ENCODE peak calls at places on chromosomes 16 and 17, in six cellular contexts. H is GM23248, N is HCT116, G is PC-9, I is GM23338, X is PC-3. W is an unnamed sample.

GRCh38 chr17:9658593-9659211 is 13.4 kb downstream of the USP43 start:
- DNase-seq in G (no peak), X (no peak), N (no peak), I (no peak), H (peak; percentile 57), W (no peak)

GRCh38 chr16:17026600-17027242 is 444.0 kb downstream of the XYLT1 start:
- DNase-seq in N (no peak), X (no peak), I (no peak), G (no peak), H (no peak), W (no peak)

GRCh38 chr16:53232826-53233529 is 178.2 kb downstream of the CHD9 start:
- DNase-seq in X (peak; percentile 25), N (no peak), H (no peak), G (no peak), I (no peak), W (no peak)

GRCh38 chr16:29696881-29697331 is 17.9 kb downstream of the QPRT start:
- DNase-seq in N (no peak), X (no peak), H (no peak), I (no peak), G (no peak), W (no peak)

GRCh38 chr16:3922241-3922640 is 41.7 kb upstream of the CREBBP start:
- DNase-seq in I (no peak), X (no peak), H (no peak), G (peak; percentile 70), N (no peak), W (no peak)

GRCh38 chr16:28573738-28574718 is 20.3 kb downstream of the SGF29 start:
- DNase-seq in X (no peak), I (no peak), H (no peak), G (no peak), N (no peak), W (no peak)

GRCh38 chr17:50072130-50072529 is 16.2 kb downstream of the ITGA3 start:
- DNase-seq in H (no peak), G (no peak), X (no peak), N (no peak), I (no peak), W (no peak)

GRCh38 chr16:19486744-19487325 is 35.1 kb downstream of the GDE1 start:
- DNase-seq in I (no peak), H (no peak), X (no peak), G (no peak), N (no peak), W (peak; percentile 47)

GRCh38 chr17:4205917-4206316 is 57.9 kb downstream of the ANKFY1 start:
- DNase-seq in N (no peak), I (no peak), G (no peak), X (no peak), H (no peak), W (no peak)

GRCh38 chr17:4548721-4549531 is 6.3 kb downstream of the MYBBP1A start:
- DNase-seq in H (no peak), N (no peak), I (no peak), G (peak; percentile 73), X (no peak), W (peak; percentile 36)

GRCh38 chr17:64507418-64507766 is 615 bp downstream of the CEP95 start:
- DNase-seq in N (no peak), H (peak; percentile 91), I (peak; percentile 74), X (peak; percentile 79), G (peak; percentile 25), W (peak; percentile 86)

GRCh38 chr17:13541032-13541480 is 60.7 kb downstream of the HS3ST3A1 start:
- DNase-seq in X (peak; percentile 76), G (no peak), I (no peak), H (peak; percentile 93), N (peak; percentile 41), W (no peak)

GRCh38 chr17:75219815-75220214 is 14.3 kb downstream of the NUP85 start:
- DNase-seq in H (no peak), I (no peak), N (no peak), G (no peak), X (no peak), W (no peak)

GRCh38 chr16:85204242-85205010 is 92.2 kb upstream of the CIBAR2 start:
- DNase-seq in X (no peak), I (no peak), H (peak; percentile 96), G (no peak), N (no peak), W (no peak)

GRCh38 chr17:55722016-55722706 is 503 bp downstream of the TMEM100 start:
- DNase-seq in X (no peak), I (no peak), H (peak; percentile 57), G (no peak), N (no peak), W (no peak)

GRCh38 chr17:28737770-28738679 is 5.8 kb upstream of the TRAF4 start:
- DNase-seq in N (no peak), X (no peak), H (no peak), I (no peak), G (no peak), W (peak; percentile 87)

GRCh38 chr17:55735784-55736405 is 13.2 kb upstream of the TMEM100 start:
- DNase-seq in G (peak; percentile 8), X (peak; percentile 66), I (peak; percentile 78), N (peak; percentile 49), H (peak; percentile 82), W (peak; percentile 79)

GRCh38 chr16:67641779-67642708 is 2.9 kb upstream of the CARMIL2 start:
- DNase-seq in H (peak; percentile 67), G (no peak), X (peak; percentile 15), I (no peak), N (no peak), W (peak; percentile 41)

GRCh38 chr16:31333686-31334649 is 21.0 kb upstream of the ITGAX start:
- DNase-seq in X (peak; percentile 29), G (peak; percentile 57), I (peak; percentile 71), H (peak; percentile 24), N (peak; percentile 52), W (peak; percentile 74)

GRCh38 chr17:2212328-2212981 is 91.1 kb downstream of the SMG6 start:
- DNase-seq in G (no peak), I (no peak), H (peak; percentile 93), X (peak; percentile 81), N (no peak), W (no peak)

GRCh38 chr16:65249768-65250167 is 127.9 kb upstream of the CDH11 start:
- DNase-seq in G (no peak), I (peak; percentile 16), H (peak; percentile 62), X (no peak), N (no peak), W (no peak)

GRCh38 chr16:2156025-2156848 is 655 bp downstream of the TRAF7 start:
- DNase-seq in G (no peak), N (no peak), H (peak; percentile 84), X (peak; percentile 25), I (peak; percentile 56), W (peak; percentile 72)

GRCh38 chr17:77223642-77224420 is 83.1 kb downstream of the SEC14L1 start:
- DNase-seq in X (no peak), H (no peak), I (no peak), N (no peak), G (no peak), W (no peak)

GRCh38 chr17:73412914-73413313 is 101.1 kb upstream of the CDC42EP4 start:
- DNase-seq in G (no peak), H (no peak), I (no peak), N (no peak), X (no peak), W (no peak)

GRCh38 chr17:40337351-40337750 is 27.2 kb downstream of the GJD3 start:
- DNase-seq in X (no peak), I (no peak), G (no peak), N (no peak), H (no peak), W (no peak)

GRCh38 chr16:25855818-25856217 is 164.1 kb downstream of the HS3ST4 start:
- DNase-seq in G (no peak), N (no peak), I (peak; percentile 84), H (no peak), X (no peak), W (no peak)

GRCh38 chr17:4005296-4006164 is 41.3 kb upstream of the ATP2A3 start:
- DNase-seq in G (no peak), I (no peak), N (no peak), H (no peak), X (no peak), W (no peak)

GRCh38 chr16:79264237-79265104 is 336.1 kb downstream of the MAF start:
- DNase-seq in G (no peak), I (no peak), X (no peak), H (no peak), N (no peak), W (no peak)

GRCh38 chr16:65414284-65414984 is 292.6 kb upstream of the CDH11 start:
- DNase-seq in G (no peak), X (peak; percentile 90), I (no peak), N (no peak), H (peak; percentile 88), W (no peak)

DNA sequence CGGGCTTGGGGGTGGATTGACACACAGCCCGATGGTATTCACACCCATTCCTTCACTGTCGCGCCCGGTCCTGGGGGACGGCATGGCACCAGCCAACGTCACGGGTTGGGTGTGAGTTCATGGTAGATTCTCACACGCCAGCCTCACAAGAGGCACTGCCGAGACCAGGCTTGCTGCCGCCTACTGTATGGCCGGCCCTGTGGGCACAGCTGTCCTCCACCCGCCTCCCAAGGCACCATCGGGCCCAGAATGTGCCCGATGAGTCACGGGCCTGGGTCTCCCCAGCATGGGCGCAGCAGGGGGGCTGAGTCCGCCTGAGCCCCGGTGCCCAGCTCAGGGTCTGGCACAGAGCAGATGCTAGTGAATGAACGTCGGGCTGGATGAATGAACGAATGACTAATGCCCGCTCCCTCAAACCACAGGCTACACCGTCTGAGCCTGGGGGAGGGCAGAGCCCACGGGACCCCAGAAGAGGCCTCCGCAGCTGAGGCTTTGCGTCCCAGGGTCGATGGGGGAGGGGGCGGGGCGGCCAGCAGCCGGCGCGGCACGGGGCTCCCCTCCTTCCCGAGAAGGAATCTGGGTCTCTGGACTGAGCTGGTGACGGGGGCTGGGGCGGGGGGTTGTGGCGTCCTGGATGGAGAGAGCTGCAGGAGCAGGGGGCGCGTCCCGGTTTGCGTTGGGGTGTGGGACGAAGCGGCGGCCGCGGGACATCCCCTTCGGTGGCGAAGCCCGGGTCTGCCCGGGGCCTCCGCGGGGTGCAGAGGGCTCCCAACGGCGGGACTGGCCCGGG is 829 bp downstream of the PITPNM3 start:
- DNase-seq in G (peak; percentile 53), H (peak; percentile 84), X (peak; percentile 58), N (no peak), I (peak; percentile 78), W (no peak)
- H3K4me3 ChIP-seq in G (peak overlapping the region; percentile 69), H (peak overlapping the region; percentile 72), X (peak overlapping the region; percentile 82), N (peak overlapping the region; percentile 62), I (peak overlapping the region; percentile 82), W (no peak overlapping the region)

GRCh38 chr17:79838541-79839274 is 532 bp downstream of the CBX4 start:
- DNase-seq in G (peak; percentile 42), X (peak; percentile 46), N (no peak), I (peak; percentile 90), H (peak; percentile 78), W (peak; percentile 80)
- H3K9me2 ChIP-seq in G (no peaks in the 10 kb centered on the region), X (no peaks in the 10 kb centered on the region), N (no peaks in the 10 kb centered on the region), I (no peaks in the 10 kb centered on the region), H (no peaks in the 10 kb centered on the region), W (no peaks in the 10 kb centered on the region)

GRCh38 chr17:71023631-71024030 is 854.3 kb downstream of the KCNJ2 start:
- DNase-seq in I (no peak), H (no peak), X (peak; percentile 9), G (no peak), N (no peak), W (no peak)
- H3K4me2 ChIP-seq in I (no peak overlapping the region), H (no peak overlapping the region), X (no peak overlapping the region), G (no peak overlapping the region), N (no peak overlapping the region), W (peak overlapping the region; percentile 13)

DNA sequence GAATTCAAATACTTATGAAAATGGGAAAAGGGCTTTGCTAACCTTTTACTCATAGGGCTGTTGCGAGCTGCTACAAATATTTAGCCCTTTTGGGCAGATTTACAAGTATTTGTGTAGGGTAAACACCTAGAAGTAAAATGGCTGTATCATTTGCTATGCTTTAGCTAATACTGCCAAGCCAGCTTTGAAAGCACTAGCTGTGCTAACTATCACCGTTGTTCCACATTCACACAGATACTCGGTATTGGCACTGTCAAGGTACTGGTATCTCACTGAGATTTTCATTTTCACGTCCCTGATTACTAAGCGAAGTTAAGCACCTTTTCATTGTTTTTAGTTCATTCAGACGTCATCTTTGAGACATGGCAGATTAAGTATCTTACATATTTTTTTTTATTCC is 84.8 kb downstream of the GLG1 start:
- DNase-seq in X (no peak), N (no peak), H (peak; percentile 20), G (no peak), I (no peak), W (no peak)
- H3K4me3 ChIP-seq in X (no peak overlapping the region), N (no peak overlapping the region), H (no peak overlapping the region), G (no peak overlapping the region), I (no peak overlapping the region), W (no peak overlapping the region)

W was measured in Karpas-422.